ENCODE peak calls at places on chromosomes 5 and 9, in ten cellular contexts. Y is neuronal stem cell, L is right cardiac atrium, D is ovary, S is H9, X is Caco-2, O is PC-3, R is cardiac muscle cell, C is suprapubic skin, K is neural progenitor cell. T is an unnamed sample.

GRCh38 chr9:129331772-129332512 is 153.9 kb upstream of the IER5L start:
- DNase-seq in L (peak; percentile 9), K (no peak), X (no peak), D (no peak), O (no peak), R (no peak), S (no peak), Y (no peak), C (no peak), T (no peak)

GRCh38 chr5:153523196-153523595 is 32.7 kb downstream of the GRIA1 start:
- DNase-seq in S (no peak), C (no peak), R (no peak), K (no peak), O (peak; percentile 7), X (no peak), D (no peak), L (no peak), Y (no peak), T (no peak)

GRCh38 chr5:17620627-17621026 is 10.4 kb downstream of the TAF11L12 start:
- DNase-seq in L (no peak), O (no peak), K (no peak), D (no peak), S (peak; percentile 84), C (no peak), Y (no peak), R (no peak), X (no peak), T (no peak)

GRCh38 chr9:137670391-137671195 is 51.8 kb downstream of the EHMT1 start:
- DNase-seq in K (peak; percentile 85), Y (peak; percentile 56), X (no peak), L (no peak), S (peak; percentile 61), R (no peak), O (no peak), D (no peak), C (no peak), T (no peak)

GRCh38 chr5:98927242-98927987 is 1.4 kb downstream of the CHD1 start:
- DNase-seq in L (peak; percentile 27), S (no peak), C (no peak), X (no peak), O (peak; percentile 71), D (peak; percentile 51), K (peak; percentile 51), Y (peak; percentile 21), R (peak; percentile 81), T (peak; percentile 79)

GRCh38 chr9:116223926-116224325 is 70.3 kb downstream of the PAPPA start:
- DNase-seq in L (no peak), X (no peak), R (no peak), K (no peak), D (no peak), C (no peak), Y (no peak), O (no peak), S (no peak), T (no peak)

GRCh38 chr5:24094081-24094480 is 550.7 kb downstream of the CDH10 start:
- DNase-seq in C (no peak), R (no peak), L (no peak), O (no peak), S (no peak), K (peak; percentile 33), Y (peak; percentile 5), X (no peak), D (no peak), T (no peak)

GRCh38 chr5:162637501-162637900 is 569.9 kb downstream of the GABRG2 start:
- DNase-seq in L (no peak), R (no peak), Y (no peak), C (no peak), D (no peak), X (no peak), S (no peak), K (no peak), O (no peak), T (no peak)

GRCh38 chr9:68455436-68455835 is 85.2 kb downstream of the TMEM252 start:
- DNase-seq in X (no peak), D (no peak), C (no peak), S (no peak), L (no peak), K (no peak), R (no peak), Y (no peak), O (no peak), T (no peak)

GRCh38 chr5:167895899-167896659 is 395.4 kb upstream of the WWC1 start:
- DNase-seq in Y (no peak), C (no peak), X (no peak), D (no peak), O (no peak), L (no peak), R (no peak), K (no peak), S (no peak), T (no peak)

GRCh38 chr9:14790628-14791027 is 68.1 kb upstream of the CER1 start:
- DNase-seq in R (no peak), D (no peak), O (no peak), X (no peak), C (no peak), Y (no peak), L (no peak), S (no peak), K (no peak), T (no peak)

GRCh38 chr5:13503017-13503416 is 441.5 kb downstream of the DNAH5 start:
- DNase-seq in S (no peak), R (no peak), D (no peak), C (no peak), O (peak; percentile 42), Y (no peak), L (no peak), X (no peak), K (no peak), T (no peak)

GRCh38 chr5:171773106-171773505 is 12.5 kb upstream of the SMIM23 start:
- DNase-seq in C (no peak), L (no peak), S (no peak), D (no peak), K (peak; percentile 62), R (no peak), X (no peak), Y (peak; percentile 8), O (no peak), T (no peak)

GRCh38 chr5:119243888-119244287 is 111.9 kb upstream of the TNFAIP8 start:
- DNase-seq in C (no peak), K (no peak), L (no peak), Y (no peak), O (peak; percentile 40), X (no peak), D (no peak), S (no peak), R (no peak), T (no peak)

GRCh38 chr9:135326633-135327152 is 152.9 kb upstream of the PPP1R26 start:
- DNase-seq in L (no peak), O (no peak), R (no peak), D (no peak), Y (no peak), S (no peak), K (no peak), X (no peak), C (no peak), T (no peak)

GRCh38 chr9:26053954-26054353 is 375.7 kb upstream of the TUSC1 start:
- DNase-seq in R (no peak), O (no peak), Y (no peak), X (no peak), D (no peak), C (no peak), L (no peak), S (no peak), K (no peak), T (no peak)
- H3K9me3 ChIP-seq in R (no peaks in the 10 kb centered on the region), O (no peaks in the 10 kb centered on the region), Y (no peaks in the 10 kb centered on the region), X (no peaks in the 10 kb centered on the region), D (no peaks in the 10 kb centered on the region), C (no peaks in the 10 kb centered on the region), L (no peaks in the 10 kb centered on the region), S (no peaks in the 10 kb centered on the region), K (no peaks in the 10 kb centered on the region), T (no peaks in the 10 kb centered on the region)

DNA sequence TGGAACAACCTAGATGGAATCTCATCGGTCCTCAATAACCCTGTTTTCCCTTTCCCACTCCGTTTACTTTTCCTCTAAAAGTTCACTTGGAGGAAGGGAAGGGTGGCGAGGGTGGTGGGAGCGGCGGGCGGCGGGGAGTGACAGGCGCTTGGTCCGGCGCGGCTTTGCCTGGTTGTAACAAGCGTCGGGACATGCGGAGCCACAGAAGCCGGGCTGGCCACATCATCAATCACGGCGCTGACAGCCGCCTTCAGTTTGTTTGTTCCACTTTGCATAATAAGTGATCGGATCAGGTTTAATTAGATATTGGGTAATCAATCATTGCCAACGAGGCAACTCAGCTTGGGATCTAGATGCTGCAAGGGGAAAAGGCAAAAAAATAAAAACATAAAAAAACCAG is 396.1 kb upstream of the IRX4 start:
- DNase-seq in R (no peak), C (no peak), X (no peak), K (no peak), Y (no peak), L (no peak), S (no peak), O (no peak), D (no peak), T (no peak)
- H3K27me3 ChIP-seq in R (no peaks in the 10 kb centered on the region), C (peaks cover 6% of the 10 kb centered on the region), X (no peaks in the 10 kb centered on the region), K (no peaks in the 10 kb centered on the region), Y (no peaks in the 10 kb centered on the region), L (no peaks in the 10 kb centered on the region), S (no peaks in the 10 kb centered on the region), O (peaks cover 11% of the 10 kb centered on the region), D (no peaks in the 10 kb centered on the region), T (no peaks in the 10 kb centered on the region)

GRCh38 chr5:166188482-166188881 is 2103.0 kb upstream of the WWC1 start:
- DNase-seq in L (no peak), D (no peak), S (no peak), Y (no peak), R (no peak), X (no peak), K (no peak), O (no peak), C (no peak), T (no peak)

DNA sequence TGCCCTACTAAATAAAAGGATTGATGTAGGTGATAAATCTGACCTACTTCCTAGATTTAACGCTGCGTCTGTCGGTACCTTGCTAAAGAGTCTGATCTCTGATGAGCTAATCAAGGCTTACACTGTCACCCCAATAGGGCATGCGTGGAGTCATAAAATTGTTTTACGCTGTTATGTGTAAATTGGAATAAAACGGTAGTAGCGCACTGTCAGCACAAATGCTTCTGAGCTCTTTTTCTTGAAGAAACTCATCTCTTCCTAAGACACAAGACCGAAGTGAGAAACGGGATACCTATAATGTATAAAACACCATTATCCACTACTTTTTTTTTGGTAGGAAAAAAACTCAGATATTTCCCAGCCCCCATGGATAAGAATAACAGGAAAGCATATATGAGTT is 2106.2 kb upstream of the WWC1 start:
- DNase-seq in D (no peak), O (no peak), K (no peak), X (no peak), L (no peak), S (no peak), R (no peak), C (no peak), Y (no peak), T (no peak)
- H3K9me3 ChIP-seq in D (no peaks in the 10 kb centered on the region), O (peaks cover 11% of the 10 kb centered on the region), K (no peaks in the 10 kb centered on the region), X (no peaks in the 10 kb centered on the region), L (no peaks in the 10 kb centered on the region), S (no peaks in the 10 kb centered on the region), R (no peaks in the 10 kb centered on the region), C (no peaks in the 10 kb centered on the region), Y (no peaks in the 10 kb centered on the region), T (no peaks in the 10 kb centered on the region)

DNA sequence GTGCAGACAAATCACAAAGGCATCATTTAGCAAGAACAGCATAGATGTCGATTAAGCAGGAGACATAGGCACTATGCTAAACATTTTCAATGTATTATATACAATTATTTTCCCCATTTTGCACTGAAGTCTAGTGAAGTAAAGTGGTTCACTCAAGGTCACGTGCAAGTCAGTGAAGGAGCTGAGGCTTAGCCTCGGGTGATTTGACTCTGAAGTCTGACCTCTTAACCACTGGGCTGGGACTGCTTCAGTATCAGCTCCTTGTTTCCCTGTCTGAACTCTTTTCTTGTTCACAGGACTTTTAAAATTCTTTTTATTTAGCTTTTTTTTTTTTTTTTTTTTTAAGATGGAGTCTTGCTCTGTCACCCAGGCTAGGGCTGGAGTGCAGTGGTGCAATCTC is 262.7 kb downstream of the DRD1 start:
- DNase-seq in S (no peak), O (no peak), D (no peak), X (no peak), L (no peak), K (no peak), Y (no peak), C (no peak), R (no peak), T (no peak)
- H3K27me3 ChIP-seq in S (no peaks in the 10 kb centered on the region), O (no peaks in the 10 kb centered on the region), D (no peaks in the 10 kb centered on the region), X (no peaks in the 10 kb centered on the region), L (no peaks in the 10 kb centered on the region), K (no peaks in the 10 kb centered on the region), Y (no peaks in the 10 kb centered on the region), C (no peaks in the 10 kb centered on the region), R (no peaks in the 10 kb centered on the region), T (no peaks in the 10 kb centered on the region)

T was measured in CD4-positive, alpha-beta memory T cell.